ENCODE peak calls at places on chromosomes 4 and X, in ten cellular contexts. V is choroid plexus epithelial cell; X is GM20000; M is colonic mucosa; D is chondrocyte; W is CD8-positive, alpha-beta T cell; Y is lower lobe of right lung; L is ascending aorta; A is fibroblast of lung; C is IMR-90. K is an unnamed sample.

GRCh38 chr4:117324851-117325491 is 239.6 kb upstream of the TRAM1L1 start:
- DNase-seq in V (peak; percentile 86), X (no peak), M (no peak), D (no peak), W (no peak), Y (no peak), L (no peak), A (peak; percentile 97), C (peak; percentile 96), K (no peak)

GRCh38 chr4:144208074-144208473 is 67.6 kb upstream of the GYPA start:
- DNase-seq in V (no peak), X (no peak), M (no peak), D (no peak), W (no peak), Y (no peak), L (no peak), A (no peak), C (no peak), K (no peak)

GRCh38 chr4:38663021-38663800 is 788 bp upstream of the KLF3 start:
- DNase-seq in V (no peak), X (no peak), M (peak; percentile 45), D (no peak), W (no peak), Y (no peak), L (no peak), A (peak; percentile 44), C (no peak), K (no peak)

GRCh38 chr4:126455865-126456264 is 1141.1 kb downstream of the FAT4 start:
- DNase-seq in V (no peak), X (no peak), M (no peak), D (no peak), W (no peak), Y (no peak), L (no peak), A (no peak), C (no peak), K (no peak)

GRCh38 chr4:73998040-73999011 is at the start of gene CXCL5:
- DNase-seq in V (peak; percentile 75), X (no peak), M (no peak), D (no peak), W (no peak), Y (peak; percentile 66), L (peak; percentile 63), A (peak; percentile 53), C (peak; percentile 39), K (no peak)

GRCh38 chrX:101415180-101416130 is 7.4 kb downstream of the HNRNPH2 start:
- DNase-seq in V (peak; percentile 85), X (peak; percentile 36), M (peak; percentile 49), D (no peak), W (no peak), Y (no peak), L (no peak), A (peak; percentile 68), C (peak; percentile 84), K (peak; percentile 78)

GRCh38 chr4:140769209-140769608 is 13.0 kb upstream of the TBC1D9 start:
- DNase-seq in V (peak; percentile 13), X (no peak), M (no peak), D (no peak), W (no peak), Y (no peak), L (no peak), A (no peak), C (no peak), K (no peak)

GRCh38 chr4:115596265-115597001 is 483.0 kb upstream of the NDST4 start:
- DNase-seq in V (no peak), X (no peak), M (no peak), D (no peak), W (no peak), Y (no peak), L (no peak), A (no peak), C (no peak), K (no peak)

GRCh38 chrX:17377795-17378194 is 2.8 kb downstream of the NHS start:
- DNase-seq in V (peak; percentile 5), X (no peak), M (no peak), D (no peak), W (no peak), Y (no peak), L (no peak), A (peak; percentile 60), C (no peak), K (no peak)

GRCh38 chr4:15793506-15794363 is 15.6 kb downstream of the CD38 start:
- DNase-seq in V (peak; percentile 31), X (no peak), M (no peak), D (no peak), W (no peak), Y (no peak), L (no peak), A (no peak), C (no peak), K (no peak)

GRCh38 chrX:24277405-24277804 is 36.5 kb downstream of the SUPT20HL2 start:
- DNase-seq in V (no peak), X (no peak), M (no peak), D (no peak), W (no peak), Y (no peak), L (no peak), A (no peak), C (no peak), K (no peak)

GRCh38 chr4:168514249-168514852 is 17.5 kb downstream of the PALLD start:
- DNase-seq in V (peak; percentile 65), X (peak; percentile 12), M (no peak), D (no peak), W (no peak), Y (no peak), L (no peak), A (peak; percentile 29), C (peak; percentile 50), K (peak; percentile 19)

GRCh38 chr4:179285696-179286095 is 1843.5 kb upstream of the AGA start:
- DNase-seq in V (no peak), X (no peak), M (no peak), D (no peak), W (no peak), Y (no peak), L (no peak), A (no peak), C (no peak), K (no peak)
- TF ChIP-seq CTCF in V (no peak), X (no peak), M (no peak), D (no peak), W (no peak), Y (no peak), L (no peak), A (no peak), C (no peak), K (no peak)

GRCh38 chrX:93874554-93874953 is 200.5 kb downstream of the FAM133A start:
- DNase-seq in V (peak; percentile 1), X (no peak), M (peak; percentile 22), D (no peak), W (no peak), Y (no peak), L (no peak), A (no peak), C (no peak), K (no peak)
- TF ChIP-seq CTCF in V (peak; percentile 22), X (no peak), M (no peak), D (peak; percentile 80), W (no peak), Y (peak; percentile 22), L (peak; percentile 18), A (no peak), C (peak; percentile 47), K (peak; percentile 63)

GRCh38 chr4:153649572-153649991 is 34.5 kb upstream of the TLR2 start:
- DNase-seq in V (peak; percentile 51), X (no peak), M (no peak), D (no peak), W (no peak), Y (no peak), L (no peak), A (peak; percentile 10), C (peak; percentile 42), K (no peak)

GRCh38 chr4:153647975-153648374 is 36.1 kb upstream of the TLR2 start:
- DNase-seq in V (no peak), X (no peak), M (no peak), D (no peak), W (no peak), Y (no peak), L (no peak), A (no peak), C (no peak), K (no peak)

GRCh38 chr4:153655004-153655541 is 29.0 kb upstream of the TLR2 start:
- DNase-seq in V (no peak), X (no peak), M (no peak), D (no peak), W (no peak), Y (no peak), L (no peak), A (no peak), C (no peak), K (no peak)

GRCh38 chr4:153651961-153652784 is 31.9 kb upstream of the TLR2 start:
- DNase-seq in V (peak; percentile 45), X (no peak), M (no peak), D (no peak), W (no peak), Y (no peak), L (no peak), A (no peak), C (no peak), K (no peak)

DNA sequence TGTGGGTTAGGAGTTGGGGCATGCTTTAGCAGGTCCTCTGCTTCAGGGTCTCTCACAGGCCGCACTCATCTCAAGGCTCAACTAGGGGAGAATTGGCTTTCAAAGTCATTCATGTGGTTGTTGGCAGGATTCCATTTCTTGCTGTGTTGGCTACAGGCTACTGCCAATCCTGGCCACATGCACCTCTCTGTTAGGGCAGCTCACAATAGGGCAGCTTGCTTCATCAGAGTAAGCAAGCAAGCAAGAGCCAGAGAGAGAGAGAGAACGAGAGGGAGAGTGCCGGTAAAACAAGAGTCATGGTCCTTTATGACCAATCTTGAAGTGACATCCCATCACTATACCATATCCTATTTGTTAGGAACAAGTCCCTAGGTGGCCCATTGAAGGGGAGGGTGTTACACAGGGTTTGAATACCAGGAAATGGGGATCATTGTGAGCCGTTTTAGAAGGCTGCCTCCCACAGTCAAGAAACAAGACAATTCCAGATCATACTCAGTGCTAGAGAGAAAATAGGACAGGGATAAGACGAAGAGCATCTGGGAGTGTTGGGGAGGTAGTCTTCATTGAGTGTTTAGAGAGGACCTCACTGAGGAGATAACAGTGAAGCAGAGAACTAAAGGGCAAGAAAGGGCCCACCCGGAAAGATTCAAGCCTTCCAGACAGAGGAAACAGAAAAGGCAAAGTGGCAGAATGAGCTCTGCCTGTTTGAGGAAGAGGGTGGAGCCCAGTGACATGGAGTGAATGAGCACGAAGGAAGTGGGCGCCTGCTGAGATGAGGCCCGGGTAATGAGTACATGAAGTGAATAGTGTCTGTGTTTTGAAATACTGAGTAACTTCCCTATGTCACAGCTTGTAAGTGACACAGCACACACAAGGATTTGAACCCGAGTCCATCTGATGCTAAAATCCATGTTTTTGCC is 32.8 kb upstream of the TLR2 start:
- DNase-seq in V (peak; percentile 53), X (no peak), M (no peak), D (no peak), W (peak; percentile 59), Y (peak; percentile 87), L (peak; percentile 76), A (no peak), C (no peak), K (no peak)
- TF ChIP-seq CTCF in V (no peak), X (no peak), M (no peak), D (no peak), W (no peak), Y (no peak), L (no peak), A (no peak), C (no peak), K (no peak)

DNA sequence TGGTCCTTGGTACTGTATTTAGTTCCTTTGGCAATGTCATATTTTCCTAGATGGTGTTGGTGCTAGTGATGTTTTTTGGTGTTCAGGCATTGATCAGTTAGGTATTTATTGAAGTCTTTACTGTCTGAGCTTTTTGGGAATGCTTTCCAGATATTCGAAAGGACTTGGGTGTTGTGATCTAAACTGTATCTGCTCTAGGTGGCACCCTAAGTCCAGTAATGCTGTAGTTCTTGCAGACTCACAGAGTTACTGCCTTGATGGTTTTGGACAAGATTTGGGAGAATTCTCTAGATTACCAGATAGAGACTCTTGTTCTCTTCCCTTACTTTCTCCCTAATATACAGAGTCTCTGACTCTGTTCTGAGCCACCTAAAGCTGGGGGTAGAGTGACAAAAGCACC is 513.6 kb upstream of the PITX2 start:
- DNase-seq in V (peak; percentile 20), X (no peak), M (no peak), D (no peak), W (no peak), Y (no peak), L (no peak), A (peak; percentile 46), C (peak; percentile 59), K (no peak)
- TF ChIP-seq CTCF in V (peak; percentile 8), X (no peak), M (no peak), D (peak; percentile 74), W (no peak), Y (no peak), L (peak; percentile 7), A (peak; percentile 39), C (peak; percentile 60), K (no peak)